ENCODE peak calls at places on chromosomes 6 and 20, in ten cellular contexts. D is Daoy; I is amniotic epithelial cell; C is substantia nigra; Q is activated CD4-positive, alpha-beta T cell treated with anti-CD3 and anti-CD28 coated beads, Interleukin-2, amount 10 ng/mL, durations not matched to agents 7 days and 5 days; M is KBM-7; O is tibial artery; S is nucleus accumbens; Z is HEK293T; T is A549. N is an unnamed sample.

GRCh38 chr6:56406276-56407269 is 159.2 kb upstream of the COL21A1 start:
- DNase-seq in D (no peak), I (no peak), C (no peak), Q (no peak), M (no peak), O (no peak), S (no peak), Z (no peak), T (no peak), N (no peak)

GRCh38 chr20:14622796-14623195 is 285.4 kb upstream of the FLRT3 start:
- DNase-seq in D (peak; percentile 57), I (peak; percentile 97), C (no peak), Q (no peak), M (no peak), O (no peak), S (no peak), Z (peak; percentile 4), T (peak; percentile 34), N (no peak)

GRCh38 chr6:40640591-40641293 is 53.6 kb upstream of the LRFN2 start:
- DNase-seq in D (no peak), I (no peak), C (no peak), Q (peak; percentile 66), M (peak; percentile 15), O (no peak), S (no peak), Z (no peak), T (no peak), N (no peak)

GRCh38 chr6:159931112-159931511 is 37.8 kb upstream of the IGF2R start:
- DNase-seq in D (no peak), I (no peak), C (no peak), Q (peak; percentile 18), M (no peak), O (no peak), S (no peak), Z (no peak), T (no peak), N (no peak)

GRCh38 chr20:19098092-19098491 is 114.3 kb upstream of the SLC24A3 start:
- DNase-seq in D (no peak), I (no peak), C (no peak), Q (no peak), M (no peak), O (no peak), S (no peak), Z (no peak), T (no peak), N (no peak)

GRCh38 chr20:22687676-22688360 is 103.4 kb upstream of the FOXA2 start:
- DNase-seq in D (no peak), I (no peak), C (no peak), Q (no peak), M (no peak), O (no peak), S (no peak), Z (no peak), T (no peak), N (no peak)

GRCh38 chr6:138979813-138980668 is 8.0 kb downstream of the REPS1 start:
- DNase-seq in D (no peak), I (no peak), C (no peak), Q (no peak), M (peak; percentile 30), O (no peak), S (no peak), Z (no peak), T (no peak), N (no peak)

GRCh38 chr20:36311854-36312723 is 6.0 kb downstream of the DLGAP4 start:
- DNase-seq in D (no peak), I (no peak), C (no peak), Q (no peak), M (no peak), O (no peak), S (no peak), Z (no peak), T (no peak), N (no peak)

GRCh38 chr6:119174085-119174445 is 95.6 kb upstream of the FAM184A start:
- DNase-seq in D (no peak), I (no peak), C (no peak), Q (no peak), M (no peak), O (no peak), S (no peak), Z (no peak), T (no peak), N (no peak)

GRCh38 chr20:12241065-12241464 is 323.4 kb downstream of the BTBD3 start:
- DNase-seq in D (no peak), I (peak; percentile 7), C (no peak), Q (no peak), M (no peak), O (no peak), S (no peak), Z (no peak), T (no peak), N (no peak)

GRCh38 chr6:154732538-154732823 is 735 bp upstream of the SCAF8 start:
- DNase-seq in D (no peak), I (no peak), C (no peak), Q (no peak), M (no peak), O (no peak), S (no peak), Z (no peak), T (no peak), N (no peak)

GRCh38 chr6:113315879-113316278 is 541.3 kb upstream of the MARCKS start:
- DNase-seq in D (no peak), I (no peak), C (no peak), Q (no peak), M (no peak), O (no peak), S (no peak), Z (no peak), T (no peak), N (no peak)

GRCh38 chr6:82705579-82705978 is 342.0 kb downstream of the TPBG start:
- DNase-seq in D (no peak), I (no peak), C (no peak), Q (no peak), M (no peak), O (no peak), S (no peak), Z (no peak), T (no peak), N (no peak)

GRCh38 chr6:20931093-20931492 is 396.8 kb downstream of the CDKAL1 start:
- DNase-seq in D (no peak), I (no peak), C (no peak), Q (no peak), M (no peak), O (no peak), S (no peak), Z (no peak), T (no peak), N (peak; percentile 15)

GRCh38 chr6:54717849-54718455 is 128.6 kb upstream of the FAM83B start:
- DNase-seq in D (peak; percentile 40), I (peak; percentile 49), C (no peak), Q (peak; percentile 59), M (peak; percentile 42), O (peak; percentile 65), S (no peak), Z (peak; percentile 47), T (peak; percentile 15), N (peak; percentile 70)

GRCh38 chr6:34695729-34696188 is 808 bp downstream of the ILRUN start:
- DNase-seq in D (no peak), I (no peak), C (no peak), Q (no peak), M (peak; percentile 9), O (no peak), S (no peak), Z (no peak), T (no peak), N (no peak)

GRCh38 chr20:32521780-32522524 is 63.2 kb downstream of the NOL4L start:
- DNase-seq in D (peak; percentile 71), I (peak; percentile 34), C (peak; percentile 45), Q (peak; percentile 68), M (peak; percentile 71), O (peak; percentile 48), S (peak; percentile 60), Z (peak; percentile 88), T (peak; percentile 79), N (peak; percentile 77)

GRCh38 chr20:36845288-36845969 is 30.5 kb upstream of the TLDC2 start:
- DNase-seq in D (no peak), I (no peak), C (no peak), Q (no peak), M (no peak), O (no peak), S (peak; percentile 65), Z (no peak), T (no peak), N (no peak)

GRCh38 chr20:2167122-2167521 is 65.5 kb downstream of the STK35 start:
- DNase-seq in D (no peak), I (no peak), C (no peak), Q (no peak), M (no peak), O (no peak), S (no peak), Z (no peak), T (no peak), N (no peak)

GRCh38 chr6:141103246-141103645 is 1029.5 kb upstream of the GJE1 start:
- DNase-seq in D (peak; percentile 57), I (peak; percentile 26), C (no peak), Q (no peak), M (no peak), O (no peak), S (no peak), Z (no peak), T (no peak), N (no peak)

GRCh38 chr6:327538-328183 is 35.4 kb downstream of the DUSP22 start:
- DNase-seq in D (no peak), I (peak; percentile 55), C (no peak), Q (no peak), M (no peak), O (no peak), S (no peak), Z (no peak), T (no peak), N (no peak)

GRCh38 chr6:167054987-167055386 is 55.8 kb downstream of the CEP43 start:
- DNase-seq in D (no peak), I (no peak), C (no peak), Q (no peak), M (no peak), O (no peak), S (no peak), Z (no peak), T (no peak), N (no peak)

GRCh38 chr6:25263602-25264001 is 15.6 kb upstream of the CARMIL1 start:
- DNase-seq in D (peak; percentile 29), I (peak; percentile 71), C (no peak), Q (no peak), M (no peak), O (no peak), S (no peak), Z (no peak), T (no peak), N (no peak)

GRCh38 chr6:111661541-111662041 is 55.9 kb upstream of the TRAF3IP2 start:
- DNase-seq in D (no peak), I (no peak), C (no peak), Q (no peak), M (no peak), O (no peak), S (no peak), Z (no peak), T (no peak), N (no peak)

GRCh38 chr20:15487682-15488081 is 1085.6 kb downstream of the KIF16B start:
- DNase-seq in D (no peak), I (no peak), C (no peak), Q (no peak), M (no peak), O (no peak), S (no peak), Z (no peak), T (no peak), N (no peak)

GRCh38 chr20:34874094-34874654 is 1.5 kb upstream of the GGT7 start:
- DNase-seq in D (peak; percentile 77), I (peak; percentile 83), C (no peak), Q (peak; percentile 67), M (peak; percentile 93), O (peak; percentile 90), S (peak; percentile 53), Z (peak; percentile 74), T (peak; percentile 87), N (peak; percentile 83)

GRCh38 chr6:27605401-27606342 is 132.8 kb upstream of the ZNF184 start:
- DNase-seq in D (peak; percentile 95), I (peak; percentile 62), C (no peak), Q (no peak), M (no peak), O (no peak), S (no peak), Z (peak; percentile 55), T (no peak), N (peak; percentile 30)

GRCh38 chr20:25196701-25197120 is 1.2 kb downstream of the ENTPD6 start:
- DNase-seq in D (no peak), I (no peak), C (no peak), Q (peak; percentile 10), M (peak; percentile 12), O (no peak), S (no peak), Z (peak; percentile 29), T (peak; percentile 41), N (no peak)